ENCODE peak calls at places on chromosomes 4 and X, in eight cellular contexts. One of them, this sample, is unnamed.

GRCh38 chr4:152304220-152304619 is 231.7 kb downstream of the FBXW7 start:
- DNase-seq in progenitor cell of endocrine pancreas: no peak
- DNase-seq in endothelial cell: no peak
- DNase-seq in endothelial cell of umbilical vein: no peak
- DNase-seq in body of pancreas: no peak
- DNase-seq in fibroblast of lung: peak
- DNase-seq in activated B cell treated with CpG ODN at 0.5 μM for 24 hours: no peak
- DNase-seq in lower lobe of right lung: no peak
- DNase-seq in this sample: peak

GRCh38 chr4:153594208-153594607 is 89.9 kb upstream of the TLR2 start:
- DNase-seq in progenitor cell of endocrine pancreas: no peak
- DNase-seq in endothelial cell: no peak
- DNase-seq in endothelial cell of umbilical vein: no peak
- DNase-seq in body of pancreas: no peak
- DNase-seq in fibroblast of lung: peak
- DNase-seq in activated B cell treated with CpG ODN at 0.5 μM for 24 hours: no peak
- DNase-seq in lower lobe of right lung: no peak
- DNase-seq in this sample: no peak

GRCh38 chrX:146144090-146144489 is 326.5 kb downstream of the SLITRK2 start:
- DNase-seq in progenitor cell of endocrine pancreas: no peak
- DNase-seq in endothelial cell: no peak
- DNase-seq in endothelial cell of umbilical vein: no peak
- DNase-seq in body of pancreas: no peak
- DNase-seq in fibroblast of lung: no peak
- DNase-seq in activated B cell treated with CpG ODN at 0.5 μM for 24 hours: no peak
- DNase-seq in lower lobe of right lung: no peak
- DNase-seq in this sample: no peak

GRCh38 chr4:103998752-103999151 is 279.0 kb upstream of the TACR3 start:
- DNase-seq in progenitor cell of endocrine pancreas: no peak
- DNase-seq in endothelial cell: no peak
- DNase-seq in endothelial cell of umbilical vein: no peak
- DNase-seq in body of pancreas: no peak
- DNase-seq in fibroblast of lung: no peak
- DNase-seq in activated B cell treated with CpG ODN at 0.5 μM for 24 hours: no peak
- DNase-seq in lower lobe of right lung: no peak
- DNase-seq in this sample: no peak

GRCh38 chr4:36215627-36216026 is 28.7 kb downstream of the ARAP2 start:
- DNase-seq in progenitor cell of endocrine pancreas: no peak
- DNase-seq in endothelial cell: no peak
- DNase-seq in endothelial cell of umbilical vein: no peak
- DNase-seq in body of pancreas: no peak
- DNase-seq in fibroblast of lung: no peak
- DNase-seq in activated B cell treated with CpG ODN at 0.5 μM for 24 hours: no peak
- DNase-seq in lower lobe of right lung: no peak
- DNase-seq in this sample: no peak

GRCh38 chr4:1410491-1411325 is 4.5 kb upstream of the NKX1-1 start:
- DNase-seq in progenitor cell of endocrine pancreas: peak
- DNase-seq in endothelial cell: peak
- DNase-seq in endothelial cell of umbilical vein: peak
- DNase-seq in body of pancreas: peak
- DNase-seq in fibroblast of lung: peak
- DNase-seq in activated B cell treated with CpG ODN at 0.5 μM for 24 hours: no peak
- DNase-seq in lower lobe of right lung: peak
- DNase-seq in this sample: peak

GRCh38 chr4:81724925-81725329 is 253.2 kb upstream of the RASGEF1B start:
- DNase-seq in progenitor cell of endocrine pancreas: no peak
- DNase-seq in endothelial cell: no peak
- DNase-seq in endothelial cell of umbilical vein: no peak
- DNase-seq in body of pancreas: peak
- DNase-seq in fibroblast of lung: no peak
- DNase-seq in activated B cell treated with CpG ODN at 0.5 μM for 24 hours: peak
- DNase-seq in lower lobe of right lung: peak
- DNase-seq in this sample: no peak

GRCh38 chr4:138560448-138560847 is 318.3 kb upstream of the SLC7A11 start:
- DNase-seq in progenitor cell of endocrine pancreas: no peak
- DNase-seq in endothelial cell: no peak
- DNase-seq in endothelial cell of umbilical vein: no peak
- DNase-seq in body of pancreas: no peak
- DNase-seq in fibroblast of lung: no peak
- DNase-seq in activated B cell treated with CpG ODN at 0.5 μM for 24 hours: no peak
- DNase-seq in lower lobe of right lung: no peak
- DNase-seq in this sample: no peak

GRCh38 chrX:103774070-103774642 is 2.5 kb upstream of the PLP1 start:
- DNase-seq in progenitor cell of endocrine pancreas: no peak
- DNase-seq in endothelial cell: no peak
- DNase-seq in endothelial cell of umbilical vein: peak
- DNase-seq in body of pancreas: peak
- DNase-seq in fibroblast of lung: peak
- DNase-seq in activated B cell treated with CpG ODN at 0.5 μM for 24 hours: no peak
- DNase-seq in lower lobe of right lung: no peak
- DNase-seq in this sample: no peak

GRCh38 chr4:71862315-71862714 is 78.4 kb upstream of the GC start:
- DNase-seq in progenitor cell of endocrine pancreas: no peak
- DNase-seq in endothelial cell: no peak
- DNase-seq in endothelial cell of umbilical vein: no peak
- DNase-seq in body of pancreas: no peak
- DNase-seq in fibroblast of lung: no peak
- DNase-seq in activated B cell treated with CpG ODN at 0.5 μM for 24 hours: no peak
- DNase-seq in lower lobe of right lung: no peak
- DNase-seq in this sample: no peak

DNA sequence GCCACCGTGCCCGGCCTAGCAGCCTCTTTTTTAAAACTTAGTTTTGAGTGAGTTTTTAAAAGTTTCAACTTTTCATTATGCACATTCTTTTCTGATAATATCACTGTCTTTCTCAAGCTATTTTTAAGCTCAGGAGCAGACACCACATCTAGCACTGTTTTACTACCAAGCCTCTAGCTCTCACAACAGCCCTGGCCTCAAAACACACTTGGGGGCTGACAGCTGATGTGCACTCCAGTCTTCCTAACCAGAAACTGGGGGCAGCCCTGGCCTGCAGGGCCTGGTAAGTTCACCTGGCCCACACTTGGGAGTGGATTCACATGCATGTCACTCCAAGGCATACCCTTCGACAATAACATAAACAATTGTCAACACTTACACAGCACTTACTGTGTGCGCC is 34.0 kb downstream of the CENPU start:
- DNase-seq in progenitor cell of endocrine pancreas: no peak
- DNase-seq in endothelial cell: no peak
- DNase-seq in endothelial cell of umbilical vein: no peak
- DNase-seq in body of pancreas: no peak
- DNase-seq in fibroblast of lung: peak
- DNase-seq in activated B cell treated with CpG ODN at 0.5 μM for 24 hours: no peak
- DNase-seq in lower lobe of right lung: no peak
- DNase-seq in this sample: no peak
- TF ChIP-seq CTCF in progenitor cell of endocrine pancreas: no peak
- TF ChIP-seq CTCF in endothelial cell: no peak
- TF ChIP-seq CTCF in endothelial cell of umbilical vein: no peak
- TF ChIP-seq CTCF in body of pancreas: no peak
- TF ChIP-seq CTCF in fibroblast of lung: no peak
- TF ChIP-seq CTCF in activated B cell treated with CpG ODN at 0.5 μM for 24 hours: no peak
- TF ChIP-seq CTCF in lower lobe of right lung: no peak
- TF ChIP-seq CTCF in this sample: no peak

GRCh38 chr4:74190332-74190731 is 32.4 kb downstream of the MTHFD2L start:
- DNase-seq in progenitor cell of endocrine pancreas: no peak
- DNase-seq in endothelial cell: no peak
- DNase-seq in endothelial cell of umbilical vein: no peak
- DNase-seq in body of pancreas: no peak
- DNase-seq in fibroblast of lung: no peak
- DNase-seq in activated B cell treated with CpG ODN at 0.5 μM for 24 hours: no peak
- DNase-seq in lower lobe of right lung: no peak
- DNase-seq in this sample: no peak

GRCh38 chr4:74190919-74191397 is 33.0 kb downstream of the MTHFD2L start:
- DNase-seq in progenitor cell of endocrine pancreas: no peak
- DNase-seq in endothelial cell: no peak
- DNase-seq in endothelial cell of umbilical vein: no peak
- DNase-seq in body of pancreas: no peak
- DNase-seq in fibroblast of lung: no peak
- DNase-seq in activated B cell treated with CpG ODN at 0.5 μM for 24 hours: no peak
- DNase-seq in lower lobe of right lung: no peak
- DNase-seq in this sample: no peak

GRCh38 chr4:74188912-74189311 is 31.0 kb downstream of the MTHFD2L start:
- DNase-seq in progenitor cell of endocrine pancreas: no peak
- DNase-seq in endothelial cell: no peak
- DNase-seq in endothelial cell of umbilical vein: no peak
- DNase-seq in body of pancreas: no peak
- DNase-seq in fibroblast of lung: no peak
- DNase-seq in activated B cell treated with CpG ODN at 0.5 μM for 24 hours: no peak
- DNase-seq in lower lobe of right lung: no peak
- DNase-seq in this sample: no peak

GRCh38 chr4:74189331-74190043 is 31.6 kb downstream of the MTHFD2L start:
- DNase-seq in progenitor cell of endocrine pancreas: no peak
- DNase-seq in endothelial cell: no peak
- DNase-seq in endothelial cell of umbilical vein: peak
- DNase-seq in body of pancreas: peak
- DNase-seq in fibroblast of lung: peak
- DNase-seq in activated B cell treated with CpG ODN at 0.5 μM for 24 hours: no peak
- DNase-seq in lower lobe of right lung: no peak
- DNase-seq in this sample: peak
- TF ChIP-seq CTCF in progenitor cell of endocrine pancreas: peak
- TF ChIP-seq CTCF in endothelial cell: peak
- TF ChIP-seq CTCF in endothelial cell of umbilical vein: peak
- TF ChIP-seq CTCF in body of pancreas: peak
- TF ChIP-seq CTCF in fibroblast of lung: peak
- TF ChIP-seq CTCF in activated B cell treated with CpG ODN at 0.5 μM for 24 hours: no peak
- TF ChIP-seq CTCF in lower lobe of right lung: peak
- TF ChIP-seq CTCF in this sample: peak

DNA sequence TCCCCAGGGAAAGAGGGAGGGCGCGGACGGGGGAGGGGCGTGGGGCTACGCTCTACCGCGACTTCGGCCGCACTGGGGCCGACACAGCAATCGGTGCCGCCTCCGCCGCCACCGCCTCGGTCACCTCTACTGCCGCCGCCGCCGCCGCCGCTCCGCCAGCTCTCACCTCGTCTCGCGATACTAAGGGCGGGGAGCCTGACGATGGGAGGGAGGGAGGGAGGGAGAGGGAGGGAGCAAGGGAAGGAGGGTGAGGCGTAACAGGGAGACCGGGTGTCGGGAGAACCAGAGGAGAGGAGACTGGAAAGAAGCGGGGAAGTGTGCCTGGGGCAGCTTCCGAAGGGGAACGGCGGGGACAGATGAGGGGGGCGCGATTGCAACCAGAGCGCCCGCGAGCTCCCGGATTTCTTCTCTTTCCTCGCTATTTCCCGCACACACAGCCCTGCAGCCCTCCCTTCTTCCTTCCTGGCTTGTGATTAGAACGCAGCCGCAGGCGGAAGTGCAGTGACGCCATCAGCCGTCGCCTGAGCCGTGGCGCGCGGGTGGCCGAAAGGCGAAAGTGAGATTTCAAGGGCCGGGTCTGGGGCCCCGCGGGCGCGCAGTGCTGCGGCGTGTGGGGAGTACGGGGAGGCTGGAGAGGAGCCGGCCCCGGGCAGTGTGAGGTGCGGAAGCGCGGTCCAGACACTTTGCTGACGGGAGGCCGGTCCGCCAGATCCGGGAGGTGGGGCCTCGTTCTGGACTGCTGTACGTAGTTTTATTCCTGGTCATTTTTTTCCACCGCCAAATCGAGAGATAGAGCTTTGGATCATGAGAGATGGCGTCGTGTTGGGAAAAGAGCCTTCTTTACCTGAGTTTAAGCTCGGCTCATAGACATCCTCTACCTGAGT is at the start of gene ANKRD17:
- DNase-seq in progenitor cell of endocrine pancreas: peak
- DNase-seq in endothelial cell: peak
- DNase-seq in endothelial cell of umbilical vein: peak
- DNase-seq in body of pancreas: peak
- DNase-seq in fibroblast of lung: peak
- DNase-seq in activated B cell treated with CpG ODN at 0.5 μM for 24 hours: peak
- DNase-seq in lower lobe of right lung: peak
- DNase-seq in this sample: peak
- TF ChIP-seq CTCF in progenitor cell of endocrine pancreas: no peak
- TF ChIP-seq CTCF in endothelial cell: no peak
- TF ChIP-seq CTCF in endothelial cell of umbilical vein: no peak
- TF ChIP-seq CTCF in body of pancreas: peak
- TF ChIP-seq CTCF in fibroblast of lung: no peak
- TF ChIP-seq CTCF in activated B cell treated with CpG ODN at 0.5 μM for 24 hours: no peak
- TF ChIP-seq CTCF in lower lobe of right lung: peak
- TF ChIP-seq CTCF in this sample: no peak

GRCh38 chrX:54180403-54180802 is 2.7 kb downstream of the FAM120C start:
- DNase-seq in progenitor cell of endocrine pancreas: no peak
- DNase-seq in endothelial cell: no peak
- DNase-seq in endothelial cell of umbilical vein: peak
- DNase-seq in body of pancreas: no peak
- DNase-seq in fibroblast of lung: peak
- DNase-seq in activated B cell treated with CpG ODN at 0.5 μM for 24 hours: no peak
- DNase-seq in lower lobe of right lung: no peak
- DNase-seq in this sample: no peak

GRCh38 chrX:54173791-54174190 is 9.3 kb downstream of the FAM120C start:
- DNase-seq in progenitor cell of endocrine pancreas: no peak
- DNase-seq in endothelial cell: no peak
- DNase-seq in endothelial cell of umbilical vein: no peak
- DNase-seq in body of pancreas: no peak
- DNase-seq in fibroblast of lung: no peak
- DNase-seq in activated B cell treated with CpG ODN at 0.5 μM for 24 hours: no peak
- DNase-seq in lower lobe of right lung: no peak
- DNase-seq in this sample: no peak

GRCh38 chrX:54181196-54181953 is 1.7 kb downstream of the FAM120C start:
- DNase-seq in progenitor cell of endocrine pancreas: no peak
- DNase-seq in endothelial cell: no peak
- DNase-seq in endothelial cell of umbilical vein: peak
- DNase-seq in body of pancreas: no peak
- DNase-seq in fibroblast of lung: peak
- DNase-seq in activated B cell treated with CpG ODN at 0.5 μM for 24 hours: no peak
- DNase-seq in lower lobe of right lung: no peak
- DNase-seq in this sample: no peak

GRCh38 chrX:54182194-54182863 is 725 bp downstream of the FAM120C start:
- DNase-seq in progenitor cell of endocrine pancreas: no peak
- DNase-seq in endothelial cell: peak
- DNase-seq in endothelial cell of umbilical vein: peak
- DNase-seq in body of pancreas: peak
- DNase-seq in fibroblast of lung: peak
- DNase-seq in activated B cell treated with CpG ODN at 0.5 μM for 24 hours: peak
- DNase-seq in lower lobe of right lung: peak
- DNase-seq in this sample: peak

DNA sequence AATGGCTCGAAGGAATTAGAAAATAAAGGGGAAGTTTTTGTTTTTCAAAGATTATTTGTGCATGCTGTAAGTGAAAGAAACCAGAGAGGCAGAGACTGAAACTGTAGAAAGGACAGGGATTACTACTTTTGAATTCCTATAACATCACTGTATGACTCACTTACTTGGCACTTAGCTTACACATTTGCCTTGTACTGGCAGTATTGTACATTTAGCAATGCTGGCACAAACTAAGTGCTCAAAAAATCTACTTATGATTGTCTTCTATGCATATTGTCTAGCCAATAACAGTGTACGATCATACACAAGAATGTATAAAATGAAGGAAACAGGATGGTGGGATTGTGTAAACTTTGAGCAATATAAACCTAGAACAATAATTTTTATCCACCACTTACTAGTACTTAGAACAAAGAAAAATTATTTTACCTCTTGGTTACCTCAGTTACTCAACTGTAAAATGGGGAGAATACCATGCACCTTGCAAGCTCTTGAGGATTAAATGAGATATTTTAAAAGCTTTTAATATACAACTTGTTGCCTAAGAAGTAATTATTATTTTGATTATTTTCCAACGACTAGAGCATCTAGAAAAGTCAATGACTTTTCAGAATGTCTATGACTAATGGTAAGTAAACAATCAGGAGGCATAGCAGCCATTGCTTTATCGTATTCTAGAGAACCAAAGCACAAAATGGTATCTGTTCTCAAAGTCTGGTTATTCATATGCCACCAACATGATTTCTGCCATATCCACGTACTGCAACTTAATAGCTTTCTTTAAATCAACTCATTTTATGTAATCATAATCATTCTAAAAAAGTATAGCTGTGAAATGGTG is 4.7 kb downstream of the FAM120C start:
- DNase-seq in progenitor cell of endocrine pancreas: no peak
- DNase-seq in endothelial cell: no peak
- DNase-seq in endothelial cell of umbilical vein: peak
- DNase-seq in body of pancreas: no peak
- DNase-seq in fibroblast of lung: peak
- DNase-seq in activated B cell treated with CpG ODN at 0.5 μM for 24 hours: no peak
- DNase-seq in lower lobe of right lung: no peak
- DNase-seq in this sample: no peak
- TF ChIP-seq CTCF in progenitor cell of endocrine pancreas: no peak
- TF ChIP-seq CTCF in endothelial cell: no peak
- TF ChIP-seq CTCF in endothelial cell of umbilical vein: no peak
- TF ChIP-seq CTCF in body of pancreas: no peak
- TF ChIP-seq CTCF in fibroblast of lung: no peak
- TF ChIP-seq CTCF in activated B cell treated with CpG ODN at 0.5 μM for 24 hours: no peak
- TF ChIP-seq CTCF in lower lobe of right lung: no peak
- TF ChIP-seq CTCF in this sample: no peak